ENCODE peak calls at places on chromosomes 1 and 21, in four cellular contexts. One of them, this sample, is unnamed.

GRCh38 chr1:7341145-7341900 is 429.8 kb upstream of the VAMP3 start:
- DNase-seq in H9: no peak
- DNase-seq in trophoblast cell: no peak
- DNase-seq in neuronal stem cell: no peak
- DNase-seq in this sample: no peak

GRCh38 chr1:212470059-212470458 is 37.3 kb downstream of the NENF start:
- DNase-seq in H9: no peak
- DNase-seq in neuronal stem cell: no peak
- DNase-seq in trophoblast cell: peak; percentile 94
- DNase-seq in this sample: no peak

GRCh38 chr1:832136-832535 is 91.6 kb upstream of the SAMD11 start:
- DNase-seq in trophoblast cell: peak; percentile 2
- DNase-seq in H9: no peak
- DNase-seq in neuronal stem cell: no peak
- DNase-seq in this sample: no peak

GRCh38 chr1:111202366-111202706 is 1.9 kb upstream of the DENND2D start:
- DNase-seq in neuronal stem cell: no peak
- DNase-seq in trophoblast cell: peak; percentile 85
- DNase-seq in H9: no peak
- DNase-seq in this sample: no peak

GRCh38 chr1:81305997-81306452 is 494.7 kb upstream of the ADGRL2 start:
- DNase-seq in H9: no peak
- DNase-seq in neuronal stem cell: peak; percentile 45
- DNase-seq in trophoblast cell: peak; percentile 14
- DNase-seq in this sample: peak; percentile 74

GRCh38 chr21:42272109-42272962 is 42.9 kb downstream of the TFF3 start:
- DNase-seq in neuronal stem cell: no peak
- DNase-seq in H9: no peak
- DNase-seq in trophoblast cell: no peak
- DNase-seq in this sample: no peak

GRCh38 chr21:41675574-41675973 is 91.3 kb downstream of the RIPK4 start:
- DNase-seq in neuronal stem cell: no peak
- DNase-seq in H9: no peak
- DNase-seq in trophoblast cell: no peak
- DNase-seq in this sample: no peak

GRCh38 chr1:66402194-66402593 is 131.8 kb upstream of the SGIP1 start:
- DNase-seq in trophoblast cell: no peak
- DNase-seq in H9: no peak
- DNase-seq in neuronal stem cell: no peak
- DNase-seq in this sample: no peak

GRCh38 chr1:11501906-11502485 is 23.0 kb downstream of the DISP3 start:
- DNase-seq in H9: no peak
- DNase-seq in neuronal stem cell: no peak
- DNase-seq in trophoblast cell: no peak
- DNase-seq in this sample: no peak

GRCh38 chr1:12594966-12595838 is 22.8 kb downstream of the DHRS3 start:
- DNase-seq in H9: peak; percentile 96
- DNase-seq in neuronal stem cell: peak; percentile 48
- DNase-seq in trophoblast cell: no peak
- DNase-seq in this sample: peak; percentile 65

GRCh38 chr21:39538453-39539042 is 74.2 kb upstream of the B3GALT5 start:
- DNase-seq in neuronal stem cell: no peak
- DNase-seq in H9: no peak
- DNase-seq in trophoblast cell: no peak
- DNase-seq in this sample: no peak

GRCh38 chr1:155940531-155940992 is 876 bp upstream of the RXFP4 start:
- DNase-seq in neuronal stem cell: no peak
- DNase-seq in H9: no peak
- DNase-seq in trophoblast cell: no peak
- DNase-seq in this sample: no peak

GRCh38 chr1:112256413-112256812 is 139.6 kb upstream of the CTTNBP2NL start:
- DNase-seq in H9: no peak
- DNase-seq in neuronal stem cell: no peak
- DNase-seq in trophoblast cell: no peak
- DNase-seq in this sample: no peak

GRCh38 chr1:27154469-27154990 is 395 bp downstream of the SLC9A1 start:
- DNase-seq in trophoblast cell: no peak
- DNase-seq in H9: no peak
- DNase-seq in neuronal stem cell: no peak
- DNase-seq in this sample: no peak

GRCh38 chr1:27152829-27153548 is 1.9 kb downstream of the SLC9A1 start:
- DNase-seq in neuronal stem cell: no peak
- DNase-seq in trophoblast cell: no peak
- DNase-seq in H9: no peak
- DNase-seq in this sample: no peak

GRCh38 chr1:27153927-27154358 is 982 bp downstream of the SLC9A1 start:
- DNase-seq in H9: no peak
- DNase-seq in neuronal stem cell: no peak
- DNase-seq in trophoblast cell: peak; percentile 25
- DNase-seq in this sample: no peak

GRCh38 chr1:27152004-27152828 is 2.7 kb downstream of the SLC9A1 start:
- DNase-seq in H9: no peak
- DNase-seq in neuronal stem cell: no peak
- DNase-seq in trophoblast cell: no peak
- DNase-seq in this sample: no peak

DNA sequence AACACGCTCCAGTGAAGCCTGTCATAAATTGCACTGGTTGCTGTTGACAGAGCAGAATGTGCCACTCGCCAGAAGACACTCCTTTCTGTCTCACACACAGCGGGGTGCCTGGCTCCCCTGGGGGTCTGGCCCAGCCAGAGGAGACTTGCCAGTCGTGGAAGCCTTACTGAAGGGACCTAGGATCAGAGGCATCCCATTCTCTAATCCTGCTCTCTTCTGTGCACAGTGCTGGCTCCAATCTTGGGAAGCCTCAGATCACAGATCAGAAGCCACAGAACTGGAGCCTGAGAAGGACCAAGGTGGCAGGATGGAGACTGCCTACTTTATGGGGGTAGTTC is 1.4 kb downstream of the SLC9A1 start:
- DNase-seq in neuronal stem cell: no peak
- DNase-seq in trophoblast cell: no peak
- DNase-seq in H9: no peak
- DNase-seq in this sample: no peak
- H3K23ac ChIP-seq in neuronal stem cell: no peak overlapping the region
- H3K23ac ChIP-seq in trophoblast cell: no peak overlapping the region
- H3K23ac ChIP-seq in H9: no peak overlapping the region
- H3K23ac ChIP-seq in this sample: no peak overlapping the region

GRCh38 chr1:53392460-53392859 is 64.6 kb upstream of the LRP8 start:
- DNase-seq in trophoblast cell: no peak
- DNase-seq in neuronal stem cell: no peak
- DNase-seq in H9: no peak
- DNase-seq in this sample: no peak

GRCh38 chr1:53395671-53396215 is 63.5 kb upstream of the DMRTB1 start:
- DNase-seq in neuronal stem cell: no peak
- DNase-seq in H9: no peak
- DNase-seq in trophoblast cell: no peak
- DNase-seq in this sample: no peak

GRCh38 chr1:53393325-53393792 is 65.5 kb upstream of the LRP8 start:
- DNase-seq in trophoblast cell: peak; percentile 87
- DNase-seq in H9: peak; percentile 88
- DNase-seq in neuronal stem cell: peak; percentile 84
- DNase-seq in this sample: peak; percentile 80

GRCh38 chr1:53391982-53392381 is 64.1 kb upstream of the LRP8 start:
- DNase-seq in neuronal stem cell: no peak
- DNase-seq in H9: no peak
- DNase-seq in trophoblast cell: no peak
- DNase-seq in this sample: no peak

GRCh38 chr1:53394306-53394705 is 64.9 kb upstream of the DMRTB1 start:
- DNase-seq in H9: no peak
- DNase-seq in trophoblast cell: no peak
- DNase-seq in neuronal stem cell: no peak
- DNase-seq in this sample: no peak
- H3K18ac ChIP-seq in H9: no peak overlapping the region
- H3K18ac ChIP-seq in trophoblast cell: no peak overlapping the region
- H3K18ac ChIP-seq in neuronal stem cell: peak overlapping the region; percentile 49
- H3K18ac ChIP-seq in this sample: no peak overlapping the region

DNA sequence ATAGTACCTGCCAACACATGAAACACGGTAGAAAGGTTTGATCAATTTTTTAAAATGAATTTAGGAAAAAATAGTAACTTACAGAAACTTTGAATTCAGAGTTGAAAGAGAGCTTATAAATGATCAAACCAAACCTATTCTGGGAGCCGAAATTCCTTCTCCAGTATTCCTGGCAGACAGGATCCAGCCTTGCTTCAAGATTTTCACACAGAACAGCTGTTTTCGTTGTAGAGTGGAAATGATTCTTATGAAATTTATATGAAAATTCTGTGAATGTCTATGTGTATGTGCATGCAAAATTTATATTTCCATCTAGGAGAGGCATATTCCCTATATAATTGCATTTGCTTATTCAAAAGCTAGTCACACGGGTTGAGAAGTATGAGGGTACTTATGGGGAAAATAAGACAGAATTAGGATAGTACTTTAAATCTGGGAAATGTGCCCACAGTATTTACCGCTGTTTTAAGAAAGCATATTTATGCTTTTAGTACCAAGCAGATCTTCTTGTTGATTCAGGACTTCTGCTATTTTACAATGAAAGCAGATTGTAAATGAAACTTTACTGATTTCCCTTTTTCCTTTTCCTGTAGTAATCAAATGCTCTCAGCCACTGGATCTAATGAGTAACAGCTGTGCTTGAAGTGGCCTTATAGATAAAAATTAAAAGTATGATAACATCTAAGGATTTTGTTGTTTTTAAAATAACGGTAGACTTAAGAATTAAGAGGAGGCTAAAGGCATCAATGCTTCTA is 30.4 kb downstream of the PRRX1 start:
- DNase-seq in H9: no peak
- DNase-seq in neuronal stem cell: no peak
- DNase-seq in trophoblast cell: no peak
- DNase-seq in this sample: no peak
- H3K4ac ChIP-seq in H9: no peak overlapping the region
- H3K4ac ChIP-seq in neuronal stem cell: no peak overlapping the region
- H3K4ac ChIP-seq in trophoblast cell: no peak overlapping the region
- H3K4ac ChIP-seq in this sample: no peak overlapping the region

GRCh38 chr1:246153796-246154212 is 353.3 kb downstream of the SMYD3 start:
- DNase-seq in neuronal stem cell: no peak
- DNase-seq in trophoblast cell: no peak
- DNase-seq in H9: no peak
- DNase-seq in this sample: no peak

GRCh38 chr1:246149543-246149942 is 357.5 kb downstream of the SMYD3 start:
- DNase-seq in trophoblast cell: no peak
- DNase-seq in neuronal stem cell: no peak
- DNase-seq in H9: no peak
- DNase-seq in this sample: no peak

GRCh38 chr1:246152986-246153431 is 354.1 kb downstream of the SMYD3 start:
- DNase-seq in neuronal stem cell: no peak
- DNase-seq in H9: no peak
- DNase-seq in trophoblast cell: no peak
- DNase-seq in this sample: no peak

GRCh38 chr1:246155923-246156322 is 351.2 kb downstream of the SMYD3 start:
- DNase-seq in H9: no peak
- DNase-seq in neuronal stem cell: no peak
- DNase-seq in trophoblast cell: peak; percentile 51
- DNase-seq in this sample: no peak

GRCh38 chr1:246151796-246152434 is 355.2 kb downstream of the SMYD3 start:
- DNase-seq in trophoblast cell: peak; percentile 29
- DNase-seq in neuronal stem cell: no peak
- DNase-seq in H9: peak; percentile 49
- DNase-seq in this sample: peak; percentile 67
- H3K23ac ChIP-seq in trophoblast cell: no peak overlapping the region
- H3K23ac ChIP-seq in neuronal stem cell: no peak overlapping the region
- H3K23ac ChIP-seq in H9: no peak overlapping the region
- H3K23ac ChIP-seq in this sample: no peak overlapping the region

This sample was measured in mesendoderm.